ENCODE peak calls at places on chromosomes 3 and 15, in nine cellular contexts. Q is EL; L is NCI-H2081; N is pancreas; D is midbrain; P is epithelial cell of proximal tubule; G is activated CD4-positive, alpha-beta T cell treated with anti-CD3 and anti-CD28 coated beads, Interleukin-2, amount 50 U/mL, for 48 hours; Z is psoas muscle; S is B cell. H is an unnamed sample.

GRCh38 chr3:125319765-125320164 is 55.4 kb downstream of the ZNF148 start:
- DNase-seq in G (no peak), Z (no peak), D (no peak), P (no peak), Q (no peak), L (no peak), N (no peak), S (no peak), H (no peak)

GRCh38 chr3:140242818-140243276 is 307.9 kb downstream of the CLSTN2 start:
- DNase-seq in Q (no peak), S (no peak), P (peak; percentile 74), D (no peak), N (peak; percentile 58), G (no peak), L (no peak), Z (no peak), H (no peak)

GRCh38 chr3:96991812-96992211 is 177.4 kb downstream of the EPHA6 start:
- DNase-seq in S (no peak), Q (no peak), D (no peak), G (no peak), N (no peak), P (no peak), L (no peak), Z (no peak), H (no peak)

GRCh38 chr3:196287066-196287404 is 491 bp downstream of the PCYT1A start:
- DNase-seq in G (peak; percentile 39), D (peak; percentile 39), L (no peak), Q (peak; percentile 40), Z (no peak), N (no peak), S (peak; percentile 56), P (no peak), H (peak; percentile 39)

GRCh38 chr15:69318033-69318432 is 19.3 kb downstream of the PAQR5 start:
- DNase-seq in D (no peak), G (no peak), N (no peak), Z (no peak), P (no peak), S (no peak), L (no peak), Q (no peak), H (no peak)

GRCh38 chr3:110697961-110698360 is 373.7 kb upstream of the NECTIN3 start:
- DNase-seq in Z (peak; percentile 15), P (no peak), N (no peak), S (no peak), L (no peak), Q (peak; percentile 3), D (no peak), G (no peak), H (no peak)

GRCh38 chr3:84510007-84510406 is 448.8 kb upstream of the CADM2 start:
- DNase-seq in L (no peak), Z (no peak), Q (no peak), S (no peak), D (no peak), P (no peak), N (no peak), G (no peak), H (no peak)

GRCh38 chr3:49841126-49841525 is 15.2 kb downstream of the TRAIP start:
- DNase-seq in P (no peak), L (no peak), Z (no peak), D (no peak), S (no peak), N (no peak), G (no peak), Q (peak; percentile 24), H (no peak)

GRCh38 chr15:65032823-65033537 is 3.5 kb upstream of the MTFMT start:
- DNase-seq in L (no peak), N (no peak), P (no peak), Z (peak; percentile 46), S (peak; percentile 63), D (peak; percentile 39), Q (peak; percentile 79), G (peak; percentile 35), H (peak; percentile 46)

GRCh38 chr15:38846351-38846750 is 281.7 kb upstream of the RASGRP1 start:
- DNase-seq in Q (peak; percentile 10), N (no peak), S (no peak), L (no peak), Z (no peak), P (no peak), G (no peak), D (no peak), H (no peak)